ENCODE peak calls at places on chromosome 16, in eight cellular contexts. L, F, K, V, Z, I, A and N are unnamed samples.
A peak's percentile ranks its signal among the peaks of the same experiment; 100 is the strongest.

GRCh38 chr16:84785843-84786538 is 33.8 kb upstream of the CRISPLD2 start:
- DNase-seq in L (peak; percentile 90), F (peak; percentile 52), K (no peak), V (peak; percentile 88), Z (peak; percentile 70), I (peak; percentile 54), A (no peak), N (peak; percentile 16)

GRCh38 chr16:50861926-50862325 is 120.0 kb downstream of the CYLD start:
- DNase-seq in L (no peak), F (no peak), K (peak; percentile 82), V (no peak), Z (peak; percentile 81), I (no peak), A (no peak), N (no peak)

GRCh38 chr16:51418258-51418657 is 267.2 kb upstream of the SALL1 start:
- DNase-seq in L (no peak), F (no peak), K (no peak), V (no peak), Z (no peak), I (no peak), A (no peak), N (no peak)

GRCh38 chr16:28258571-28258970 is 33.8 kb upstream of the SBK1 start:
- DNase-seq in L (no peak), F (peak; percentile 87), K (no peak), V (no peak), Z (peak; percentile 4), I (peak; percentile 67), A (peak; percentile 55), N (no peak)

GRCh38 chr16:46908540-46909372 is 24.6 kb downstream of the GPT2 start:
- DNase-seq in L (peak; percentile 74), F (peak; percentile 82), K (peak; percentile 64), V (no peak), Z (peak; percentile 61), I (no peak), A (peak; percentile 77), N (peak; percentile 42)

GRCh38 chr16:46638947-46639925 is 18.1 kb upstream of the SHCBP1 start:
- DNase-seq in L (no peak), F (no peak), K (peak; percentile 28), V (no peak), Z (peak; percentile 73), I (no peak), A (no peak), N (peak; percentile 31)

GRCh38 chr16:66548868-66549267 is 1.1 kb downstream of the TK2 start:
- DNase-seq in L (no peak), F (no peak), K (no peak), V (no peak), Z (no peak), I (no peak), A (no peak), N (no peak)

GRCh38 chr16:64933890-64934289 is 188.0 kb downstream of the CDH11 start:
- DNase-seq in L (peak; percentile 56), F (no peak), K (no peak), V (no peak), Z (peak; percentile 45), I (peak; percentile 51), A (peak; percentile 50), N (peak; percentile 38)

GRCh38 chr16:2429771-2430663 is 770 bp downstream of the CCNF start:
- DNase-seq in L (peak; percentile 37), F (peak; percentile 36), K (peak; percentile 45), V (no peak), Z (peak; percentile 19), I (no peak), A (no peak), N (peak; percentile 28)

GRCh38 chr16:14300631-14301149 is 229.6 kb downstream of the MRTFB start:
- DNase-seq in L (peak; percentile 80), F (peak; percentile 82), K (peak; percentile 76), V (peak; percentile 92), Z (peak; percentile 85), I (peak; percentile 70), A (peak; percentile 92), N (peak; percentile 84)

GRCh38 chr16:17396762-17397498 is 73.8 kb downstream of the XYLT1 start:
- DNase-seq in L (peak; percentile 55), F (peak; percentile 46), K (no peak), V (no peak), Z (peak; percentile 52), I (no peak), A (peak; percentile 85), N (no peak)

GRCh38 chr16:84672276-84673202 is 24.2 kb downstream of the KLHL36 start:
- DNase-seq in L (peak; percentile 82), F (peak; percentile 80), K (peak; percentile 71), V (peak; percentile 89), Z (peak; percentile 68), I (peak; percentile 80), A (peak; percentile 92), N (peak; percentile 79)

GRCh38 chr16:56281256-56281805 is 90.0 kb downstream of the GNAO1 start:
- DNase-seq in L (no peak), F (no peak), K (peak; percentile 24), V (no peak), Z (no peak), I (no peak), A (no peak), N (no peak)

DNA sequence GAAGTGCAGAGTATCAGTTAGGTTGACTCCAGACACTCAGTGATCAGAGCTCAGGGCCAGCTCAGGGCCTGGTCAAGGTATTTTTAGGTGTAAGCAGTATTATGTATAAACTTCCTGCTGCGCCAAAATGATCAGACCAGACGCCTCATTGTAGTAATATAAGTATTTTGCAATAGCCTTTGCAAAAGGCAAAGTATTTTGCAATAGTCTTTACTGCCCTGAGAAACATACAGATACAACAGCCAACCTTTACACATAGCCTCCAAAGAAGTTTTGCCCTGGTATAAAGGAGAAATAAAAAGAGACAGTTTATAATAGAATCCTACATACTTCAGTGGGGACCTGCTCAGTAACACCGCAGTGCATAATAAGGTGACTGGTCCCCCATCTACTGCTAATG is 333.0 kb upstream of the EEF2KMT start:
- DNase-seq in L (no peak), F (no peak), K (no peak), V (no peak), Z (no peak), I (no peak), A (no peak), N (no peak)
- H3K9me3 ChIP-seq in L (no peaks in the 10 kb centered on the region), F (no peaks in the 10 kb centered on the region), K (no peaks in the 10 kb centered on the region), V (no peaks in the 10 kb centered on the region), Z (peaks cover 36% of the 10 kb centered on the region), I (no peaks in the 10 kb centered on the region), A (no peaks in the 10 kb centered on the region), N (no peaks in the 10 kb centered on the region)

DNA sequence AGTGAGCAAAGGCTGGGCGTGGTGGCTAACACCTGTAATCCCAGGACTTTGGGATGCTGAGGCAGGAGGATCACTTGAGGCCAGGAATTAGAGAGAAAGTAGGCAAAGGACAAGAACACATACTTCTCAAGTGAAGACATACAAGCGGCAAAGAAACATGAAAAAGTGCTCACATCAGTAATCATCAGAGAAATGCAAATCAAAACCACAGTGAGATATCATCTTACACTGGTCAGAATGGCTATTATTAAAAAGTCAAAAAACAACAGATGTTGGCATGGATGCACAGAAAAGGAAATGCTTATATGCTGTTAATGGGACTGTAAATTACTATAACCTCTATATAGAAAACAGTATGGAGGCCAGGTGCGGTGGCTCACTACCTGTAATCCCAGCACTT is 12.2 kb upstream of the SLX4 start:
- DNase-seq in L (no peak), F (no peak), K (no peak), V (no peak), Z (no peak), I (no peak), A (no peak), N (no peak)
- H3K4me3 ChIP-seq in L (no peak overlapping the region), F (no peak overlapping the region), K (no peak overlapping the region), V (no peak overlapping the region), Z (no peak overlapping the region), I (no peak overlapping the region), A (no peak overlapping the region), N (no peak overlapping the region)

DNA sequence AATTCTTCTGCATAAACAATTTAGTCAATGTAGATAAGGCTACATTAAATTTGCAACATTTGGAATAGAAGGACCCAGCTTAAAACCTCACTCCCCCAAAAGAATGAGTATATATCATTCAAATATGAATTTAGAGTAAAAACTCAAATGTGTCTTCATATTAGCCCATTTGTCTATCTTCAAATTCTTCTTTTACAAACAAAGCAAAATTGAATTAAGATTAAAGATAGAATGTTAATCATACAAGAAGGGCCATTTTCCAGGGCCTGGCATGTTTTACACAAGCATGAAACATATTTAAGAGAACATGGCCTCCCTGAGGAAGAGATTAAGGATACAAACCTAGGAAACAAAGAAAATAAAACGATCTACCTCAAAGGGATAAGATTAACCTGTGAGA is 8.4 kb downstream of the TOX3 start:
- DNase-seq in L (no peak), F (no peak), K (no peak), V (no peak), Z (no peak), I (no peak), A (no peak), N (no peak)
- H3K27me3 ChIP-seq in L (peaks cover 7% of the 10 kb centered on the region), F (peaks cover 10% of the 10 kb centered on the region), K (no peaks in the 10 kb centered on the region), V (peaks cover under 1% of the 10 kb centered on the region), Z (no peaks in the 10 kb centered on the region), I (peaks cover 27% of the 10 kb centered on the region), A (peaks cover 7% of the 10 kb centered on the region), N (peaks cover 5% of the 10 kb centered on the region)

GRCh38 chr16:68563631-68564366 is 24.7 kb downstream of the ZFP90 start:
- DNase-seq in L (no peak), F (no peak), K (no peak), V (no peak), Z (no peak), I (no peak), A (no peak), N (no peak)
- H3K9me3 ChIP-seq in L (peaks cover 36% of the 10 kb centered on the region), F (peaks cover 43% of the 10 kb centered on the region), K (peaks cover 64% of the 10 kb centered on the region), V (peaks cover 73% of the 10 kb centered on the region), Z (peaks cover 87% of the 10 kb centered on the region), I (peaks cover 50% of the 10 kb centered on the region), A (peaks cover 55% of the 10 kb centered on the region), N (peaks cover 46% of the 10 kb centered on the region)

GRCh38 chr16:48535831-48536599 is 74.0 kb downstream of the N4BP1 start:
- DNase-seq in L (no peak), F (no peak), K (no peak), V (peak; percentile 82), Z (peak; percentile 31), I (peak; percentile 72), A (peak; percentile 72), N (no peak)
- H3K4me3 ChIP-seq in L (no peak overlapping the region), F (no peak overlapping the region), K (no peak overlapping the region), V (no peak overlapping the region), Z (no peak overlapping the region), I (no peak overlapping the region), A (no peak overlapping the region), N (no peak overlapping the region)

GRCh38 chr16:31322500-31322899 is 32.5 kb upstream of the ITGAX start:
- DNase-seq in L (no peak), F (no peak), K (no peak), V (no peak), Z (no peak), I (no peak), A (no peak), N (no peak)

GRCh38 chr16:31327675-31328225 is 27.2 kb upstream of the ITGAX start:
- DNase-seq in L (no peak), F (no peak), K (no peak), V (no peak), Z (no peak), I (no peak), A (no peak), N (no peak)

GRCh38 chr16:31328322-31329052 is 26.5 kb upstream of the ITGAX start:
- DNase-seq in L (no peak), F (no peak), K (no peak), V (no peak), Z (no peak), I (no peak), A (no peak), N (no peak)

GRCh38 chr16:31325171-31325570 is 29.8 kb upstream of the ITGAX start:
- DNase-seq in L (no peak), F (no peak), K (no peak), V (no peak), Z (no peak), I (no peak), A (no peak), N (no peak)

GRCh38 chr16:31323959-31324629 is 30.9 kb upstream of the ITGAX start:
- DNase-seq in L (no peak), F (no peak), K (no peak), V (no peak), Z (no peak), I (no peak), A (no peak), N (no peak)
- H3K27me3 ChIP-seq in L (peaks cover 4% of the 10 kb centered on the region), F (peaks cover under 1% of the 10 kb centered on the region), K (peaks cover 1% of the 10 kb centered on the region), V (peaks cover 3% of the 10 kb centered on the region), Z (no peaks in the 10 kb centered on the region), I (peaks cover 22% of the 10 kb centered on the region), A (peaks cover 6% of the 10 kb centered on the region), N (peaks cover under 1% of the 10 kb centered on the region)